ENCODE peak calls at places on chromosomes 5 and 9, in six cellular contexts. C is HEK293T, Y is epithelial cell of esophagus, N is stomach, W is NCI-H1417, Z is NCI-H146. M is an unnamed sample.
A peak's percentile ranks its signal among the peaks of the same experiment; 100 is the strongest.

GRCh38 chr9:94639996-94640376 is 668 bp upstream of the FBP1 start:
- DNase-seq in C (no peak), Y (no peak), N (no peak), W (peak; percentile 34), Z (no peak), M (no peak)

GRCh38 chr9:124941689-124942561 is 1.0 kb upstream of the GOLGA1 start:
- DNase-seq in C (peak; percentile 12), Y (no peak), N (peak; percentile 64), W (peak; percentile 37), Z (peak; percentile 25), M (peak; percentile 41)

GRCh38 chr9:127311239-127311741 is 46.7 kb downstream of the GARNL3 start:
- DNase-seq in C (no peak), Y (peak; percentile 77), N (peak; percentile 65), W (peak; percentile 62), Z (no peak), M (peak; percentile 71)

GRCh38 chr5:54257366-54258118 is 52.8 kb downstream of the ARL15 start:
- DNase-seq in C (no peak), Y (peak; percentile 37), N (no peak), W (peak; percentile 50), Z (peak; percentile 22), M (no peak)

GRCh38 chr5:24823625-24824024 is 178.8 kb upstream of the CDH10 start:
- DNase-seq in C (no peak), Y (peak; percentile 9), N (no peak), W (peak; percentile 62), Z (peak; percentile 25), M (no peak)

GRCh38 chr9:19023078-19023477 is 9.9 kb downstream of the SAXO1 start:
- DNase-seq in C (no peak), Y (no peak), N (no peak), W (no peak), Z (no peak), M (no peak)

GRCh38 chr5:178098685-178099084 is 14.6 kb upstream of the N4BP3 start:
- DNase-seq in C (no peak), Y (no peak), N (no peak), W (no peak), Z (no peak), M (no peak)

GRCh38 chr5:34656001-34656699 is at the start of gene RAI14:
- DNase-seq in C (peak; percentile 74), Y (peak; percentile 83), N (peak; percentile 83), W (peak; percentile 84), Z (peak; percentile 67), M (peak; percentile 76)

GRCh38 chr9:89975024-89975423 is 370.2 kb downstream of the GADD45G start:
- DNase-seq in C (no peak), Y (no peak), N (no peak), W (no peak), Z (no peak), M (no peak)

GRCh38 chr9:93126151-93126781 is 7.8 kb downstream of the NINJ1 start:
- DNase-seq in C (no peak), Y (no peak), N (no peak), W (no peak), Z (no peak), M (no peak)

M was measured in prostate gland.